ENCODE peak calls at places on chromosomes 11 and 22, in eight cellular contexts. B is lung microvascular endothelial cell, Y is NCI-H510A treated with DMSO at 0.1 percent for 48 hours, J is stomach, L is posterior vena cava, Z is adrenal gland, A is EH, O is neural crest cell. K is an unnamed sample.

GRCh38 chr11:87926250-87926970 is 248.8 kb downstream of the RAB38 start:
- DNase-seq in B (peak; percentile 55), Y (no peak), J (no peak), L (no peak), Z (peak; percentile 12), A (peak; percentile 80), O (no peak), K (no peak)

GRCh38 chr22:22195265-22196017 is 49.1 kb upstream of the VPREB1 start:
- DNase-seq in B (peak; percentile 50), Y (peak; percentile 71), J (peak; percentile 83), L (no peak), Z (peak; percentile 71), A (peak; percentile 52), O (peak; percentile 70), K (peak; percentile 61)

GRCh38 chr11:86812981-86813380 is 12.6 kb downstream of the PRSS23 start:
- DNase-seq in B (no peak), Y (no peak), J (no peak), L (no peak), Z (no peak), A (peak; percentile 37), O (no peak), K (no peak)

GRCh38 chr11:129457321-129457720 is 81.7 kb downstream of the BARX2 start:
- DNase-seq in B (no peak), Y (peak; percentile 81), J (no peak), L (no peak), Z (no peak), A (no peak), O (no peak), K (peak; percentile 53)

GRCh38 chr22:24482586-24482985 is 12.5 kb upstream of the UPB1 start:
- DNase-seq in B (peak; percentile 74), Y (peak; percentile 26), J (no peak), L (no peak), Z (no peak), A (peak; percentile 88), O (no peak), K (peak; percentile 11)

GRCh38 chr11:43868852-43869567 is 11.6 kb upstream of the ALKBH3 start:
- DNase-seq in B (peak; percentile 76), Y (no peak), J (no peak), L (no peak), Z (peak; percentile 59), A (peak; percentile 82), O (no peak), K (peak; percentile 84)

GRCh38 chr22:40645579-40646197 is 9.2 kb upstream of the MRTFA start:
- DNase-seq in B (no peak), Y (no peak), J (no peak), L (no peak), Z (no peak), A (no peak), O (no peak), K (no peak)

GRCh38 chr22:35586771-35587170 is 30.4 kb downstream of the MB start:
- DNase-seq in B (no peak), Y (no peak), J (no peak), L (no peak), Z (no peak), A (no peak), O (no peak), K (no peak)

GRCh38 chr11:62104816-62105610 is 18.8 kb upstream of the INCENP start:
- DNase-seq in B (peak; percentile 83), Y (no peak), J (no peak), L (no peak), Z (peak; percentile 66), A (peak; percentile 88), O (no peak), K (no peak)

GRCh38 chr11:24298126-24298525 is 198.7 kb upstream of the LUZP2 start:
- DNase-seq in B (no peak), Y (no peak), J (no peak), L (no peak), Z (no peak), A (no peak), O (no peak), K (no peak)

GRCh38 chr11:95592455-95592854 is 197.1 kb downstream of the FAM76B start:
- DNase-seq in B (no peak), Y (no peak), J (no peak), L (no peak), Z (no peak), A (no peak), O (no peak), K (no peak)

GRCh38 chr22:31451709-31452571 is 37.7 kb downstream of the EIF4ENIF1 start:
- DNase-seq in B (peak; percentile 59), Y (peak; percentile 32), J (no peak), L (no peak), Z (no peak), A (peak; percentile 80), O (no peak), K (no peak)

GRCh38 chr11:6703247-6704063 is 20.3 kb upstream of the MRPL17 start:
- DNase-seq in B (peak; percentile 69), Y (no peak), J (peak; percentile 42), L (no peak), Z (peak; percentile 79), A (peak; percentile 85), O (peak; percentile 30), K (no peak)

GRCh38 chr11:72812604-72812967 is 1.6 kb upstream of the ATG16L2 start:
- DNase-seq in B (peak; percentile 39), Y (peak; percentile 92), J (no peak), L (no peak), Z (no peak), A (no peak), O (no peak), K (peak; percentile 72)

GRCh38 chr11:128576555-128576954 is 10.8 kb downstream of the ETS1 start:
- DNase-seq in B (peak; percentile 13), Y (no peak), J (no peak), L (no peak), Z (no peak), A (no peak), O (no peak), K (no peak)

GRCh38 chr22:38982008-38982927 is at the start of gene APOBEC3B:
- DNase-seq in B (peak; percentile 86), Y (peak; percentile 46), J (peak; percentile 87), L (peak; percentile 93), Z (peak; percentile 96), A (peak; percentile 93), O (peak; percentile 32), K (peak; percentile 90)

GRCh38 chr22:39148727-39149535 is 3.5 kb downstream of the CBX7 start:
- DNase-seq in B (peak; percentile 55), Y (no peak), J (peak; percentile 47), L (no peak), Z (no peak), A (peak; percentile 26), O (no peak), K (no peak)

GRCh38 chr22:39439170-39439569 is 17.6 kb upstream of the MGAT3 start:
- DNase-seq in B (peak; percentile 54), Y (no peak), J (no peak), L (no peak), Z (no peak), A (peak; percentile 77), O (no peak), K (no peak)

GRCh38 chr11:12744831-12745502 is 70.7 kb downstream of the TEAD1 start:
- DNase-seq in B (no peak), Y (no peak), J (no peak), L (no peak), Z (peak; percentile 20), A (peak; percentile 39), O (no peak), K (no peak)

GRCh38 chr22:44735518-44736428 is 16.6 kb upstream of the ARHGAP8 start:
- DNase-seq in B (peak; percentile 41), Y (no peak), J (peak; percentile 84), L (peak; percentile 90), Z (peak; percentile 80), A (peak; percentile 61), O (peak; percentile 96), K (no peak)

GRCh38 chr11:66264383-66264782 is 4.1 kb upstream of the RAB1B start:
- DNase-seq in B (no peak), Y (no peak), J (no peak), L (no peak), Z (no peak), A (no peak), O (no peak), K (no peak)

GRCh38 chr11:112809429-112809828 is 151.8 kb upstream of the NCAM1 start:
- DNase-seq in B (no peak), Y (no peak), J (no peak), L (no peak), Z (no peak), A (no peak), O (no peak), K (no peak)

GRCh38 chr11:119729581-119730346 is 764 bp upstream of the NECTIN1 start:
- DNase-seq in B (peak; percentile 59), Y (no peak), J (peak; percentile 52), L (peak; percentile 89), Z (peak; percentile 71), A (peak; percentile 86), O (no peak), K (peak; percentile 28)

GRCh38 chr22:20149257-20150250 is 1.3 kb downstream of the CCDC188 start:
- DNase-seq in B (no peak), Y (no peak), J (no peak), L (no peak), Z (no peak), A (no peak), O (no peak), K (no peak)

GRCh38 chr11:100692290-100692689 is 5.2 kb downstream of the ARHGAP42 start:
- DNase-seq in B (no peak), Y (no peak), J (no peak), L (no peak), Z (no peak), A (no peak), O (no peak), K (no peak)

GRCh38 chr22:45948081-45948648 is 28.8 kb downstream of the WNT7B start:
- DNase-seq in B (no peak), Y (no peak), J (no peak), L (no peak), Z (no peak), A (no peak), O (no peak), K (peak; percentile 41)

GRCh38 chr11:132844956-132845355 is 687.3 kb downstream of the OPCML start:
- DNase-seq in B (no peak), Y (peak; percentile 49), J (no peak), L (no peak), Z (no peak), A (peak; percentile 97), O (no peak), K (peak; percentile 24)

GRCh38 chr11:120248551-120249278 is 8.8 kb downstream of the POU2F3 start:
- DNase-seq in B (peak; percentile 28), Y (no peak), J (no peak), L (peak; percentile 38), Z (no peak), A (peak; percentile 65), O (no peak), K (no peak)

GRCh38 chr22:48849513-48849912 is 978.2 kb downstream of the BRD1 start:
- DNase-seq in B (no peak), Y (no peak), J (no peak), L (no peak), Z (no peak), A (no peak), O (no peak), K (no peak)

GRCh38 chr11:35531246-35531645 is 5.8 kb upstream of the PAMR1 start:
- DNase-seq in B (no peak), Y (no peak), J (no peak), L (no peak), Z (no peak), A (peak; percentile 59), O (no peak), K (no peak)